ENCODE peak calls at places on chromosome 2, in ten cellular contexts. One of them, this sample, is unnamed.

GRCh38 chr2:82950148-82950547 is 1508.9 kb downstream of the SUCLG1 start:
- DNase-seq in trophoblast cell: no peak
- DNase-seq in coronary artery: no peak
- DNase-seq in neuronal stem cell: no peak
- DNase-seq in endothelial cell: no peak
- DNase-seq in COR-L47: no peak
- DNase-seq in astrocyte of the hippocampus: no peak
- DNase-seq in left ventricle myocardium superior: no peak
- DNase-seq in stimulated activated naive CD8-positive, alpha-beta T cell treated with anti-CD3 and anti-CD28 coated beads, Interleukin-15, Interleukin-2, amounts not matched to agents 100 U/mL and 50 U/mL, for 24 hours: no peak
- DNase-seq in Peyer's patch: no peak
- DNase-seq in this sample: no peak

GRCh38 chr2:52414596-52414995 is 1353.0 kb upstream of the CHAC2 start:
- DNase-seq in COR-L47: peak
- DNase-seq in astrocyte of the hippocampus: no peak
- DNase-seq in stimulated activated naive CD8-positive, alpha-beta T cell treated with anti-CD3 and anti-CD28 coated beads, Interleukin-15, Interleukin-2, amounts not matched to agents 100 U/mL and 50 U/mL, for 24 hours: no peak
- DNase-seq in neuronal stem cell: no peak
- DNase-seq in coronary artery: no peak
- DNase-seq in endothelial cell: no peak
- DNase-seq in left ventricle myocardium superior: no peak
- DNase-seq in Peyer's patch: no peak
- DNase-seq in trophoblast cell: no peak
- DNase-seq in this sample: no peak

GRCh38 chr2:126893606-126894005 is 5.1 kb upstream of the TEX51 start:
- DNase-seq in left ventricle myocardium superior: no peak
- DNase-seq in stimulated activated naive CD8-positive, alpha-beta T cell treated with anti-CD3 and anti-CD28 coated beads, Interleukin-15, Interleukin-2, amounts not matched to agents 100 U/mL and 50 U/mL, for 24 hours: no peak
- DNase-seq in coronary artery: peak
- DNase-seq in Peyer's patch: no peak
- DNase-seq in trophoblast cell: no peak
- DNase-seq in astrocyte of the hippocampus: no peak
- DNase-seq in neuronal stem cell: no peak
- DNase-seq in COR-L47: no peak
- DNase-seq in endothelial cell: no peak
- DNase-seq in this sample: no peak

GRCh38 chr2:58560531-58560930 is 319.4 kb upstream of the FANCL start:
- DNase-seq in left ventricle myocardium superior: no peak
- DNase-seq in astrocyte of the hippocampus: peak
- DNase-seq in trophoblast cell: no peak
- DNase-seq in coronary artery: no peak
- DNase-seq in neuronal stem cell: no peak
- DNase-seq in Peyer's patch: no peak
- DNase-seq in stimulated activated naive CD8-positive, alpha-beta T cell treated with anti-CD3 and anti-CD28 coated beads, Interleukin-15, Interleukin-2, amounts not matched to agents 100 U/mL and 50 U/mL, for 24 hours: no peak
- DNase-seq in endothelial cell: no peak
- DNase-seq in COR-L47: no peak
- DNase-seq in this sample: no peak

GRCh38 chr2:190843874-190844699 is 36.5 kb upstream of the GLS start:
- DNase-seq in endothelial cell: no peak
- DNase-seq in coronary artery: no peak
- DNase-seq in astrocyte of the hippocampus: no peak
- DNase-seq in trophoblast cell: peak
- DNase-seq in neuronal stem cell: no peak
- DNase-seq in stimulated activated naive CD8-positive, alpha-beta T cell treated with anti-CD3 and anti-CD28 coated beads, Interleukin-15, Interleukin-2, amounts not matched to agents 100 U/mL and 50 U/mL, for 24 hours: peak
- DNase-seq in left ventricle myocardium superior: no peak
- DNase-seq in COR-L47: no peak
- DNase-seq in Peyer's patch: no peak
- DNase-seq in this sample: no peak

GRCh38 chr2:120854014-120854620 is 118.4 kb downstream of the GLI2 start:
- DNase-seq in Peyer's patch: no peak
- DNase-seq in trophoblast cell: no peak
- DNase-seq in coronary artery: no peak
- DNase-seq in neuronal stem cell: no peak
- DNase-seq in left ventricle myocardium superior: no peak
- DNase-seq in stimulated activated naive CD8-positive, alpha-beta T cell treated with anti-CD3 and anti-CD28 coated beads, Interleukin-15, Interleukin-2, amounts not matched to agents 100 U/mL and 50 U/mL, for 24 hours: no peak
- DNase-seq in endothelial cell: no peak
- DNase-seq in COR-L47: no peak
- DNase-seq in astrocyte of the hippocampus: no peak
- DNase-seq in this sample: no peak

GRCh38 chr2:94870392-94871225 is 621 bp upstream of the TEKT4 start:
- DNase-seq in COR-L47: no peak
- DNase-seq in endothelial cell: peak
- DNase-seq in Peyer's patch: no peak
- DNase-seq in astrocyte of the hippocampus: no peak
- DNase-seq in stimulated activated naive CD8-positive, alpha-beta T cell treated with anti-CD3 and anti-CD28 coated beads, Interleukin-15, Interleukin-2, amounts not matched to agents 100 U/mL and 50 U/mL, for 24 hours: peak
- DNase-seq in coronary artery: no peak
- DNase-seq in trophoblast cell: no peak
- DNase-seq in left ventricle myocardium superior: no peak
- DNase-seq in neuronal stem cell: no peak
- DNase-seq in this sample: peak

GRCh38 chr2:18836436-18836835 is 247.1 kb upstream of the NT5C1B start:
- DNase-seq in neuronal stem cell: no peak
- DNase-seq in coronary artery: no peak
- DNase-seq in left ventricle myocardium superior: no peak
- DNase-seq in endothelial cell: no peak
- DNase-seq in stimulated activated naive CD8-positive, alpha-beta T cell treated with anti-CD3 and anti-CD28 coated beads, Interleukin-15, Interleukin-2, amounts not matched to agents 100 U/mL and 50 U/mL, for 24 hours: no peak
- DNase-seq in astrocyte of the hippocampus: no peak
- DNase-seq in COR-L47: no peak
- DNase-seq in Peyer's patch: no peak
- DNase-seq in trophoblast cell: no peak
- DNase-seq in this sample: no peak

GRCh38 chr2:65035544-65035943 is 20.7 kb upstream of the CEP68 start:
- DNase-seq in stimulated activated naive CD8-positive, alpha-beta T cell treated with anti-CD3 and anti-CD28 coated beads, Interleukin-15, Interleukin-2, amounts not matched to agents 100 U/mL and 50 U/mL, for 24 hours: no peak
- DNase-seq in COR-L47: no peak
- DNase-seq in left ventricle myocardium superior: no peak
- DNase-seq in Peyer's patch: no peak
- DNase-seq in coronary artery: no peak
- DNase-seq in neuronal stem cell: no peak
- DNase-seq in astrocyte of the hippocampus: no peak
- DNase-seq in endothelial cell: no peak
- DNase-seq in trophoblast cell: no peak
- DNase-seq in this sample: no peak

GRCh38 chr2:158507141-158507540 is 50.4 kb downstream of the PKP4 start:
- DNase-seq in stimulated activated naive CD8-positive, alpha-beta T cell treated with anti-CD3 and anti-CD28 coated beads, Interleukin-15, Interleukin-2, amounts not matched to agents 100 U/mL and 50 U/mL, for 24 hours: no peak
- DNase-seq in COR-L47: no peak
- DNase-seq in left ventricle myocardium superior: no peak
- DNase-seq in astrocyte of the hippocampus: no peak
- DNase-seq in coronary artery: no peak
- DNase-seq in neuronal stem cell: no peak
- DNase-seq in endothelial cell: no peak
- DNase-seq in Peyer's patch: no peak
- DNase-seq in trophoblast cell: peak
- DNase-seq in this sample: no peak

GRCh38 chr2:4715065-4715464 is 977.1 kb upstream of the SOX11 start:
- DNase-seq in stimulated activated naive CD8-positive, alpha-beta T cell treated with anti-CD3 and anti-CD28 coated beads, Interleukin-15, Interleukin-2, amounts not matched to agents 100 U/mL and 50 U/mL, for 24 hours: no peak
- DNase-seq in astrocyte of the hippocampus: no peak
- DNase-seq in neuronal stem cell: no peak
- DNase-seq in coronary artery: no peak
- DNase-seq in endothelial cell: no peak
- DNase-seq in left ventricle myocardium superior: no peak
- DNase-seq in COR-L47: peak
- DNase-seq in trophoblast cell: peak
- DNase-seq in Peyer's patch: no peak
- DNase-seq in this sample: no peak

GRCh38 chr2:182672471-182673165 is 43.4 kb upstream of the DNAJC10 start:
- DNase-seq in trophoblast cell: peak
- DNase-seq in stimulated activated naive CD8-positive, alpha-beta T cell treated with anti-CD3 and anti-CD28 coated beads, Interleukin-15, Interleukin-2, amounts not matched to agents 100 U/mL and 50 U/mL, for 24 hours: no peak
- DNase-seq in neuronal stem cell: no peak
- DNase-seq in Peyer's patch: no peak
- DNase-seq in left ventricle myocardium superior: no peak
- DNase-seq in coronary artery: no peak
- DNase-seq in astrocyte of the hippocampus: peak
- DNase-seq in COR-L47: no peak
- DNase-seq in endothelial cell: no peak
- DNase-seq in this sample: no peak

GRCh38 chr2:8754056-8754790 is 72.4 kb downstream of the ID2 start:
- DNase-seq in COR-L47: peak
- DNase-seq in endothelial cell: no peak
- DNase-seq in left ventricle myocardium superior: no peak
- DNase-seq in stimulated activated naive CD8-positive, alpha-beta T cell treated with anti-CD3 and anti-CD28 coated beads, Interleukin-15, Interleukin-2, amounts not matched to agents 100 U/mL and 50 U/mL, for 24 hours: no peak
- DNase-seq in Peyer's patch: no peak
- DNase-seq in coronary artery: no peak
- DNase-seq in trophoblast cell: no peak
- DNase-seq in neuronal stem cell: no peak
- DNase-seq in astrocyte of the hippocampus: peak
- DNase-seq in this sample: no peak

GRCh38 chr2:55923091-55923977 is at the start of gene EFEMP1:
- DNase-seq in COR-L47: peak
- DNase-seq in coronary artery: peak
- DNase-seq in Peyer's patch: no peak
- DNase-seq in endothelial cell: peak
- DNase-seq in trophoblast cell: peak
- DNase-seq in neuronal stem cell: peak
- DNase-seq in astrocyte of the hippocampus: peak
- DNase-seq in left ventricle myocardium superior: peak
- DNase-seq in stimulated activated naive CD8-positive, alpha-beta T cell treated with anti-CD3 and anti-CD28 coated beads, Interleukin-15, Interleukin-2, amounts not matched to agents 100 U/mL and 50 U/mL, for 24 hours: peak
- DNase-seq in this sample: peak

GRCh38 chr2:230447455-230448451 is 31.8 kb downstream of the SP100 start:
- DNase-seq in left ventricle myocardium superior: no peak
- DNase-seq in trophoblast cell: no peak
- DNase-seq in neuronal stem cell: no peak
- DNase-seq in astrocyte of the hippocampus: no peak
- DNase-seq in COR-L47: no peak
- DNase-seq in endothelial cell: no peak
- DNase-seq in coronary artery: no peak
- DNase-seq in Peyer's patch: no peak
- DNase-seq in stimulated activated naive CD8-positive, alpha-beta T cell treated with anti-CD3 and anti-CD28 coated beads, Interleukin-15, Interleukin-2, amounts not matched to agents 100 U/mL and 50 U/mL, for 24 hours: peak
- DNase-seq in this sample: no peak

This sample was measured in mucosa of descending colon.